ENCODE peak calls at places on chromosomes 2 and 18, in eight cellular contexts. U, K, B, J, T, M, E and F are unnamed samples.

GRCh38 chr2:221077241-221077640 is 494.9 kb downstream of the EPHA4 start:
- DNase-seq in M (no peak), T (no peak), U (no peak), B (no peak), J (no peak), K (no peak), E (no peak), F (no peak)

GRCh38 chr2:120347387-120348010 is 1.6 kb downstream of the INHBB start:
- DNase-seq in B (no peak), J (peak; percentile 23), T (no peak), K (no peak), U (no peak), E (no peak), M (peak; percentile 85), F (peak; percentile 23)

GRCh38 chr2:186573528-186573927 is 16.3 kb upstream of the ITGAV start:
- DNase-seq in J (no peak), B (no peak), T (no peak), M (no peak), E (no peak), U (no peak), K (no peak), F (no peak)

GRCh38 chr18:62839874-62840713 is 124.8 kb downstream of the PHLPP1 start:
- DNase-seq in T (no peak), U (no peak), K (peak; percentile 30), M (no peak), B (no peak), E (no peak), J (no peak), F (peak; percentile 39)

GRCh38 chr2:164568317-164568716 is 53.0 kb downstream of the GRB14 start:
- DNase-seq in U (no peak), M (no peak), B (no peak), T (no peak), K (no peak), J (no peak), E (no peak), F (no peak)

GRCh38 chr18:59323931-59324622 is 5.6 kb upstream of the CPLX4 start:
- DNase-seq in J (no peak), E (peak; percentile 69), U (no peak), T (no peak), K (no peak), M (peak; percentile 26), B (no peak), F (no peak)

GRCh38 chr2:177419274-177419673 is 26.7 kb downstream of the AGPS start:
- DNase-seq in J (no peak), T (no peak), B (no peak), M (no peak), K (no peak), U (no peak), E (peak; percentile 65), F (peak; percentile 73)

GRCh38 chr2:46073540-46074018 is 223.6 kb upstream of the EPAS1 start:
- DNase-seq in T (peak; percentile 90), U (peak; percentile 97), K (no peak), E (peak; percentile 98), B (peak; percentile 44), M (no peak), J (peak; percentile 97), F (peak; percentile 99)

GRCh38 chr18:49094136-49094535 is 143.4 kb upstream of the SMAD7 start:
- DNase-seq in M (no peak), U (no peak), K (no peak), E (peak; percentile 4), B (no peak), T (no peak), J (peak; percentile 74), F (peak; percentile 67)

GRCh38 chr2:241269707-241270520 is 45.6 kb downstream of the HDLBP start:
- DNase-seq in M (no peak), U (no peak), J (no peak), B (no peak), T (peak; percentile 52), K (no peak), E (no peak), F (no peak)

GRCh38 chr18:12606592-12607315 is 51.2 kb downstream of the SPIRE1 start:
- DNase-seq in B (peak; percentile 27), J (peak; percentile 83), T (no peak), U (peak; percentile 90), M (no peak), E (peak; percentile 72), K (no peak), F (peak; percentile 75)

GRCh38 chr2:120262761-120263428 is 10.2 kb downstream of the RALB start:
- DNase-seq in J (peak; percentile 55), K (no peak), T (peak; percentile 71), E (peak; percentile 69), U (no peak), B (no peak), M (peak; percentile 40), F (no peak)

GRCh38 chr2:55419236-55419513 is 481 bp downstream of the CCDC88A start:
- DNase-seq in B (no peak), J (peak; percentile 62), E (peak; percentile 27), U (no peak), M (peak; percentile 75), T (no peak), K (no peak), F (peak; percentile 38)

GRCh38 chr18:63148449-63149199 is 170.9 kb downstream of the BCL2 start:
- DNase-seq in E (peak; percentile 11), U (no peak), J (peak; percentile 19), K (no peak), T (no peak), M (no peak), B (no peak), F (peak; percentile 15)

GRCh38 chr2:128410758-128411215 is 92.1 kb upstream of the HS6ST1 start:
- DNase-seq in B (no peak), T (no peak), U (no peak), J (no peak), M (no peak), E (no peak), K (no peak), F (no peak)

DNA sequence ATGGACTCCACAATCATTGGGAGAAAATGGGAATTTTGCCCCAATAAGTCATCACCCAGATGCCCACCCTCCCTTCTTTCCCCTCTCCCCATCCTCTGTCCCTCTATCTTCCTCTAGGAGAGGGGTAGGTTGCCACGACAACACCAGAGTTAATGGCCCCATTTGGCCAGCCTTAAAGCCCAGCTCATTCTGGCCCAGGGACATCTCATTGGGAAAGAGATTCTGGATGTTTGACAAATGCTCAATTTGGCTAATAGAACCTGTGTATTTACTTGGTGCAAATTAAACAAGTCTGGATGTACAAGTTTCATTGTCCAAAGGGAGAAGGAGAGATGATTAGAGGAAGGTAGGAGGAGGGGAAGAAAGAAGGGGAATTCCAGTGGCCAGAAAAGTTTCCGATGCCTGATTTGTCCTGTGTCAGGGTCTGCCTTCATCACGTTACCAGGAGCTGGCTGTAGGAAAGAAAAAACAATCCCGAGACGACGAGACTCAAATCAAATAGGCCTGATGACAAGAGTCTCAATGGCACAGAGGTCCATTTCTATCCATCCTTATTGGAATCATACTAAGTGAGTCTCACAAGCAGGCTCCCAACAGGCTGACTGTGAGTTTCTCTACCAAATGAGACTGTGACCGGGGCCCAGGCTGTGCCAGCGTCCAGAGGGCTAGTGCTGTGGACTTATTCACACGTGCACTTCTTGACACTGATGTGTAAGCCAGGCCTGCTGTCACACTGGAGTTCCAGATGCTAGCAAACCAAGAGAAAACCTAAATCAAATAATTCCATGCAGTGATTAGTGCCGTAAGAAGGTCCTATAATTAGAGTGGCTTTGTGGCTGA is 265.2 kb upstream of the APCDD1 start:
- DNase-seq in K (no peak), B (no peak), E (no peak), J (no peak), M (no peak), U (no peak), T (no peak), F (no peak)
- H3K4me2 ChIP-seq in K (no peak overlapping the region), B (no peak overlapping the region), E (no peak overlapping the region), J (no peak overlapping the region), M (no peak overlapping the region), U (no peak overlapping the region), T (no peak overlapping the region), F (no peak overlapping the region)

DNA sequence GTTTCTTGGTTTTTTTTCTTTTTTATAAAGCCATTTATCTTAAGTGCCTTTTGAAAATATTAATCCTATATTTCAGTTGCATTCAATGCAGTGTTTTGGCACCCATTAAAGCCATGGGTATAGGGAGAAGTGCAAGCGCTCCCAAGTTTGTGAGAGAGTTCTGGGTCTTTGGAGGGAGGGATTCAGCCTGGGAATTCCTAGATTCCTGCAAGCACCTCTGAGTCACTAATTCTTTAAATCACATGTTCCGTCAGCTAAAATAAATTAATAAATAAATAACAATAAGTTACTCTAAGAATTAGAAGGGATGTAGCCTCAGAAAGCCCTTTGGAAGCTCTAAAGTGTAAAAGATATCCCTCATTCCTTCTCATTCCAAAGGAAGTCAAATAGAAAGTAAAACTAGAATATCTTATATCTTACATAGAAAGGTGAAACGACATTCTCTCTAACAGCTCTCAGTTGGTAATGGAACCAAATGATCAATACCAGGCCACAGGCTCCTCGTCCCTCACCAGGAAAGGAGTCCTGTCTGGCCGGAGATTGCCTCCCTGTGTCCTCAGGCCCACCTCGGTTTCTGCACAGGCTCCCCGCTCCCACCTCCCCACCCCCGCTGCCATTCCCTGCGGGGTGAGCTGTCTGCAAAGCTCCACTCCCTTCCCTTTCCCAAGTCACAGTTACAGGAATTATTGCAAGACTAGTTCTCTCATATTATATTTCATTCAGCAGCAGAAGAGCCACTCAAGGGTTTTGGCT is 222.3 kb upstream of the RBBP8 start:
- DNase-seq in J (peak; percentile 54), T (no peak), E (peak; percentile 50), U (peak; percentile 60), M (peak; percentile 25), B (no peak), K (no peak), F (peak; percentile 84)
- H3K4me3 ChIP-seq in J (peak overlapping the region; percentile 74), T (no peak overlapping the region), E (peak overlapping the region; percentile 48), U (peak overlapping the region; percentile 79), M (no peak overlapping the region), B (no peak overlapping the region), K (no peak overlapping the region), F (peak overlapping the region; percentile 16)

DNA sequence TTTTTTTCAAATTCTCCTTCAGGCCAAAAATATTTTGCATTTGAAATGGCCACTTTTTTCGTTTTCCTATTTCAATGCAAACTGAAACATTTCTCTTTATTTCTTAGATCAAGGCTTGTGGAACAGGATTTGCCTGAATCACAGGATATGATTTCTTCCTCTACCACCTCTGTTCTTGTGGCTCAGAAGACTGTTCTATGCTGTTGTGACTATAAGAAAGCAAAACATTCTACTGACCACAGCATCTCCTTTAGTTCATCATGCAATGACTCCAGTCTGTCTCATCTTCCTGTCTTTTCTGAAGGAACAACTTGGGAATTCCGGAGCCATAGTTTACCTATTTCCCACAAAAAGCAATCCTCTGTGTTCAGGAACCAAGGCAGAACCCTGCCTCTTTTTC is 16.2 kb upstream of the ZNF512 start:
- DNase-seq in T (no peak), K (no peak), M (no peak), E (peak; percentile 66), B (no peak), J (no peak), U (peak; percentile 82), F (peak; percentile 25)
- H3K9ac ChIP-seq in T (no peak overlapping the region), K (no peak overlapping the region), M (no peak overlapping the region), E (peak overlapping the region; percentile 43), B (no peak overlapping the region), J (peak overlapping the region; percentile 67), U (peak overlapping the region; percentile 33), F (no peak overlapping the region)

DNA sequence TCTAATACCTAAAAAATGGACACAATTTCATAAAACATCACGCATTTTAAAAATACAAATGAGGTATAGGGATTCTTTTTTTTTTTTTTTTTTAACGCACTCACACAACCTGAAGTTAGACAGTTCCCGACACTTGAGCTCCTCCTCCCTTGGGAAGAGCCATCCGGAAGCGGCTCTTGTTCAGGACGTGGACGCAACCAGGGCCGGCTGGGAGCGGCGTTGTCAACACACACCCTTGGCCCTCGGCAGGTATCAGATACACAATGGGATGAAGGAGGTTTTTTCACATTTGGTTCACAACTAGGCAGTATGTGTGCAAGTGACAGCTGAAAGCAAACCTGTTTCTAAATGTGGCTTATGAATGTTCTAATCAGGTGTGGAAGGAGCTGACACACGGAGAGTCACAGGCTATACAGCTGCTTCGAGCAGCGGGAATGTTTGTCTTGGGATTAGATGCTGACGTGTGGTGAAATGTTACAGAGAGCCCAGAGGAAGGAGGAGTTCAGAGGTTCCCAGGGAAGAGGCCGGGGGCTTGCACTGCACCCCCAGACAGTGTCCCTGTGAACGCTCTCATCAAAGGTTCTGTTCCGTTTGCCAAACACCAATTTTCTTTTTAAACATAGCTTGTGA is 111.1 kb downstream of the PXDN start:
- DNase-seq in M (no peak), B (no peak), T (no peak), U (no peak), J (peak; percentile 58), E (no peak), K (no peak), F (no peak)
- H3K4me2 ChIP-seq in M (no peak overlapping the region), B (no peak overlapping the region), T (no peak overlapping the region), U (no peak overlapping the region), J (no peak overlapping the region), E (no peak overlapping the region), K (no peak overlapping the region), F (no peak overlapping the region)